ENCODE peak calls at places on chromosomes 16 and 17, in five cellular contexts. A is T-helper 2 cell, S is lung, H is KG1, G is GF-D8. B is an unnamed sample.

GRCh38 chr17:4858068-4858879 is 25.1 kb downstream of the MINK1 start:
- DNase-seq in S (no peak), H (no peak), A (no peak), G (no peak), B (no peak)

GRCh38 chr16:24499193-24499814 is 40.1 kb upstream of the RBBP6 start:
- DNase-seq in H (no peak), A (peak; percentile 11), G (no peak), S (no peak), B (no peak)

GRCh38 chr17:50879086-50879485 is 12.9 kb upstream of the TOB1 start:
- DNase-seq in G (no peak), H (no peak), S (no peak), A (no peak), B (no peak)

GRCh38 chr17:41812176-41813038 is at the start of gene FKBP10:
- DNase-seq in H (no peak), G (no peak), S (no peak), A (peak; percentile 34), B (no peak)

GRCh38 chr17:27540300-27541105 is 84.3 kb downstream of the KSR1 start:
- DNase-seq in A (no peak), G (peak; percentile 48), H (no peak), S (peak; percentile 93), B (no peak)

GRCh38 chr17:39199986-39200879 is at the start of gene RPL19:
- DNase-seq in G (peak; percentile 81), S (peak; percentile 91), A (peak; percentile 95), H (peak; percentile 88), B (peak; percentile 80)

GRCh38 chr17:3813171-3813570 is 12.2 kb upstream of the ITGAE start:
- DNase-seq in A (no peak), G (no peak), S (no peak), H (no peak), B (no peak)

GRCh38 chr17:59786536-59787319 is 79.3 kb downstream of the VMP1 start:
- DNase-seq in H (peak; percentile 91), G (peak; percentile 100), S (peak; percentile 85), A (peak; percentile 100), B (peak; percentile 69)

GRCh38 chr17:71530227-71530626 is 590.6 kb upstream of the SOX9 start:
- DNase-seq in A (no peak), H (no peak), G (no peak), S (no peak), B (no peak)

GRCh38 chr16:20073203-20074088 is at the start of gene GPR139:
- DNase-seq in A (no peak), S (no peak), H (no peak), G (no peak), B (no peak)

GRCh38 chr16:68247400-68247799 is 2.2 kb downstream of the PLA2G15 start:
- DNase-seq in A (no peak), G (no peak), H (no peak), S (no peak), B (no peak)

GRCh38 chr16:26651464-26651863 is 415.3 kb upstream of the C16orf82 start:
- DNase-seq in S (no peak), A (no peak), H (no peak), G (no peak), B (no peak)

GRCh38 chr17:78623541-78623940 is 46.3 kb upstream of the DNAH17 start:
- DNase-seq in G (no peak), H (no peak), S (no peak), A (no peak), B (no peak)

GRCh38 chr17:82367724-82368524 is 3.6 kb upstream of the UTS2R start:
- DNase-seq in S (no peak), G (no peak), A (peak; percentile 41), H (no peak), B (no peak)

GRCh38 chr16:65509172-65509571 is 387.3 kb upstream of the CDH11 start:
- DNase-seq in G (no peak), H (no peak), S (no peak), A (no peak), B (no peak)

GRCh38 chr16:3812469-3813172 is 67.9 kb downstream of the CREBBP start:
- DNase-seq in S (no peak), G (no peak), H (no peak), A (no peak), B (no peak)

GRCh38 chr16:80739523-80739922 is 64.9 kb downstream of the CDYL2 start:
- DNase-seq in A (peak; percentile 19), G (no peak), H (no peak), S (no peak), B (no peak)

GRCh38 chr16:74035816-74036215 is 260.8 kb upstream of the PSMD7 start:
- DNase-seq in S (no peak), A (no peak), H (no peak), G (no peak), B (no peak)

GRCh38 chr17:28940675-28941074 is 10.6 kb downstream of the PHF12 start:
- DNase-seq in G (no peak), A (no peak), H (no peak), S (no peak), B (no peak)

GRCh38 chr17:28475151-28475900 is 1.9 kb downstream of the SLC13A2 start:
- DNase-seq in A (peak; percentile 31), H (no peak), S (no peak), G (no peak), B (no peak)

GRCh38 chr16:2238396-2239230 is 2.4 kb downstream of the DNASE1L2 start:
- DNase-seq in G (no peak), S (no peak), A (no peak), H (no peak), B (no peak)

GRCh38 chr17:70084476-70084875 is 9.5 kb downstream of the KCNJ16 start:
- DNase-seq in S (no peak), G (no peak), A (no peak), H (no peak), B (no peak)

GRCh38 chr17:20066253-20066652 is 57.1 kb downstream of the SPECC1 start:
- DNase-seq in S (no peak), H (no peak), A (no peak), G (no peak), B (no peak)

GRCh38 chr16:86357303-86357702 is 153.0 kb upstream of the FOXF1 start:
- DNase-seq in H (no peak), A (no peak), G (no peak), S (no peak), B (no peak)

GRCh38 chr17:71585540-71585939 is 535.3 kb upstream of the SOX9 start:
- DNase-seq in H (no peak), S (no peak), G (no peak), A (no peak), B (no peak)

GRCh38 chr17:2056221-2057129 is 1.6 kb downstream of the HIC1 start:
- DNase-seq in A (peak; percentile 77), G (no peak), S (no peak), H (no peak), B (peak; percentile 62)

GRCh38 chr16:86590501-86591144 is 12.3 kb downstream of the FOXL1 start:
- DNase-seq in H (no peak), G (no peak), A (no peak), S (no peak), B (no peak)

GRCh38 chr17:50588391-50589111 is 28.0 kb downstream of the CACNA1G start:
- DNase-seq in G (no peak), H (no peak), S (no peak), A (no peak), B (no peak)

GRCh38 chr17:55530064-55530463 is 18.8 kb upstream of the SMIM36 start:
- DNase-seq in A (no peak), H (no peak), S (no peak), G (no peak), B (no peak)

GRCh38 chr17:50685691-50686493 is 21.8 kb downstream of the ANKRD40 start:
- DNase-seq in H (no peak), S (no peak), A (no peak), G (no peak), B (no peak)

GRCh38 chr17:14058051-14058450 is 11.3 kb upstream of the COX10 start:
- DNase-seq in A (no peak), G (no peak), S (no peak), H (no peak), B (no peak)

GRCh38 chr17:80163315-80163714 is 6.5 kb upstream of the CARD14 start:
- DNase-seq in S (no peak), G (no peak), A (no peak), H (no peak), B (no peak)

GRCh38 chr17:28828294-28829040 is 14.1 kb downstream of the FAM222B start:
- DNase-seq in G (no peak), S (no peak), H (no peak), A (no peak), B (no peak)

GRCh38 chr17:56451629-56452028 is 141.9 kb upstream of the NOG start:
- DNase-seq in G (no peak), H (no peak), A (no peak), S (no peak), B (no peak)

GRCh38 chr16:8854298-8854948 is 14.4 kb downstream of the CARHSP1 start:
- DNase-seq in S (no peak), A (no peak), G (no peak), H (no peak), B (no peak)

GRCh38 chr17:50585346-50585745 is 24.8 kb downstream of the CACNA1G start:
- DNase-seq in A (no peak), G (no peak), S (no peak), H (no peak), B (no peak)

B was measured in memory B cell.